ENCODE peak calls at places on chromosome 13, in eight cellular contexts. W is heart right ventricle, U is MG63, O is PC-9, Z is AML-193, P is NCI-H446, Q is WTC11, A is NCI-H226. K is an unnamed sample.

GRCh38 chr13:21047591-21048282 is 13.6 kb downstream of the LATS2 start:
- DNase-seq in W (no peak), U (no peak), O (no peak), Z (no peak), P (peak), Q (no peak), A (no peak), K (no peak)

GRCh38 chr13:48560657-48561337 is 27.9 kb upstream of the RCBTB2 start:
- DNase-seq in W (no peak), U (no peak), O (no peak), Z (no peak), P (no peak), Q (no peak), A (no peak), K (no peak)

GRCh38 chr13:28819046-28819747 is 942 bp upstream of the MTUS2 start:
- DNase-seq in W (no peak), U (peak), O (no peak), Z (no peak), P (no peak), Q (peak), A (no peak), K (no peak)

GRCh38 chr13:97905517-97905916 is 48.0 kb upstream of the IPO5 start:
- DNase-seq in W (no peak), U (no peak), O (no peak), Z (no peak), P (no peak), Q (no peak), A (no peak), K (no peak)

GRCh38 chr13:24348385-24348784 is 39.0 kb downstream of the C1QTNF9 start:
- DNase-seq in W (no peak), U (no peak), O (peak), Z (no peak), P (no peak), Q (no peak), A (no peak), K (no peak)

GRCh38 chr13:114071991-114072390 is 60.4 kb downstream of the RASA3 start:
- DNase-seq in W (no peak), U (no peak), O (no peak), Z (no peak), P (no peak), Q (peak), A (no peak), K (no peak)

GRCh38 chr13:90919153-90919552 is 428.3 kb upstream of the MIR17HG start:
- DNase-seq in W (no peak), U (no peak), O (no peak), Z (no peak), P (no peak), Q (no peak), A (no peak), K (no peak)

GRCh38 chr13:112690242-112690943 is 555 bp downstream of the ATP11A start:
- DNase-seq in W (peak), U (peak), O (no peak), Z (peak), P (no peak), Q (peak), A (no peak), K (no peak)

GRCh38 chr13:113425931-113426590 is 27.2 kb downstream of the ADPRHL1 start:
- DNase-seq in W (no peak), U (no peak), O (peak), Z (no peak), P (no peak), Q (peak), A (no peak), K (no peak)